ENCODE peak calls at places on chromosomes 11 and 22, in seven cellular contexts. R is activated T-helper 1 cell treated with anti-CD3 and anti-CD28 coated beads, Interleukin-12 subunit alpha, Interleukin-12 subunit beta, Interleukin-2, Interleukin-4 antibody, amounts not matched to agents 30 ng/mL and 10 ng/mL and 1 ng/mL, durations not matched to agents 14 hours and 24 hours and 36 hours; P is T-cell; B is ACHN; H is HT1080; Q is GM12864; M is LoVo. W is an unnamed sample.

GRCh38 chr11:40537734-40538133 is 921.7 kb downstream of the LRRC4C start:
- DNase-seq in H (no peak), P (no peak), Q (no peak), R (no peak), B (no peak), M (no peak), W (no peak)

GRCh38 chr11:65854871-65855837 is 2.8 kb downstream of the CFL1 start:
- DNase-seq in P (no peak), M (no peak), H (no peak), B (no peak), Q (no peak), R (no peak), W (no peak)

GRCh38 chr11:27287205-27287604 is 75.8 kb downstream of the CCDC34 start:
- DNase-seq in R (no peak), M (no peak), H (no peak), P (no peak), B (no peak), Q (no peak), W (no peak)

GRCh38 chr11:130832571-130833432 is 83.5 kb downstream of the SNX19 start:
- DNase-seq in H (no peak), Q (no peak), M (no peak), B (no peak), R (no peak), P (no peak), W (no peak)

GRCh38 chr22:28934026-28934425 is 50.7 kb downstream of the ZNRF3 start:
- DNase-seq in B (no peak), P (no peak), R (no peak), H (no peak), Q (no peak), M (no peak), W (no peak)

GRCh38 chr11:20762980-20763379 is 93.6 kb downstream of the NELL1 start:
- DNase-seq in R (no peak), P (no peak), M (no peak), H (no peak), B (no peak), Q (no peak), W (no peak)

GRCh38 chr11:103055174-103055890 is 36.6 kb downstream of the DCUN1D5 start:
- DNase-seq in M (peak; percentile 34), P (no peak), B (peak; percentile 60), H (peak; percentile 17), Q (peak; percentile 10), R (no peak), W (no peak)

GRCh38 chr22:47215851-47216250 is 453.4 kb downstream of the TBC1D22A start:
- DNase-seq in B (no peak), H (no peak), M (no peak), R (no peak), P (no peak), Q (no peak), W (no peak)

GRCh38 chr11:35234836-35235235 is 95.9 kb downstream of the CD44 start:
- DNase-seq in B (no peak), H (no peak), R (no peak), P (no peak), M (no peak), Q (no peak), W (no peak)

GRCh38 chr11:74000307-74000630 is 8.6 kb downstream of the UCP3 start:
- DNase-seq in H (no peak), P (no peak), R (no peak), M (no peak), B (no peak), Q (no peak), W (no peak)

GRCh38 chr11:132187814-132188213 is 817.4 kb downstream of the NTM start:
- DNase-seq in H (no peak), M (no peak), P (no peak), B (no peak), Q (no peak), R (no peak), W (no peak)